ENCODE peak calls at places on chromosomes 4 and X, in four cellular contexts. H is GM12878, V is HepG2, W is K562. D is an unnamed sample.

GRCh38 chr4:143538979-143539669 is 25.6 kb downstream of the SMARCA5 start:
- DNase-seq in H (no peak), V (no peak), W (no peak), D (no peak)

GRCh38 chrX:155334486-155335316 is at the start of gene CLIC2:
- DNase-seq in H (no peak), V (no peak), W (peak), D (no peak)

GRCh38 chr4:163448541-163449203 is 24.9 kb downstream of the TKTL2 start:
- DNase-seq in H (no peak), V (no peak), W (no peak), D (no peak)

GRCh38 chr4:67909910-67910905 is 26.4 kb upstream of the TMPRSS11D start:
- DNase-seq in H (no peak), V (peak), W (no peak), D (peak)

GRCh38 chr4:151833174-151833573 is 72.4 kb upstream of the GATB start:
- DNase-seq in H (no peak), V (no peak), W (no peak), D (no peak)

GRCh38 chr4:184287697-184288255 is 70.1 kb upstream of the ENPP6 start:
- DNase-seq in H (no peak), V (peak), W (no peak), D (peak)

GRCh38 chrX:2351999-2352995 is 148.5 kb downstream of the DHRSX start:
- DNase-seq in H (no peak), V (no peak), W (peak), D (no peak)

GRCh38 chr4:59553063-59553738 is 1646.9 kb upstream of the ADGRL3 start:
- DNase-seq in H (peak), V (no peak), W (no peak), D (no peak)

GRCh38 chr4:54897590-54897989 is 227.8 kb downstream of the KDR start:
- DNase-seq in H (no peak), V (no peak), W (no peak), D (no peak)

GRCh38 chr4:80387390-80388283 is 52.1 kb downstream of the CFAP299 start:
- DNase-seq in H (no peak), V (no peak), W (no peak), D (no peak)

GRCh38 chr4:128810331-128810870 is 901 bp downstream of the JADE1 start:
- DNase-seq in H (no peak), V (peak), W (peak), D (no peak)

GRCh38 chr4:146247356-146247755 is 33.0 kb downstream of the REELD1 start:
- DNase-seq in H (no peak), V (no peak), W (no peak), D (no peak)

GRCh38 chr4:169922632-169923276 is 103.4 kb downstream of the MFAP3L start:
- DNase-seq in H (no peak), V (no peak), W (no peak), D (no peak)

GRCh38 chr4:76562851-76563803 is 128.1 kb downstream of the SHROOM3 start:
- DNase-seq in H (no peak), V (peak), W (no peak), D (no peak)

GRCh38 chrX:125205918-125206665 is 113.6 kb upstream of the TEX13C start:
- DNase-seq in H (no peak), V (no peak), W (no peak), D (peak)

GRCh38 chrX:79259073-79259689 is 108.0 kb downstream of the ITM2A start:
- DNase-seq in H (peak), V (no peak), W (no peak), D (no peak)

GRCh38 chr4:184163813-184164212 is 53.9 kb downstream of the ENPP6 start:
- DNase-seq in H (no peak), V (peak), W (peak), D (peak)

GRCh38 chrX:117568238-117568637 is 548.4 kb downstream of the KLHL13 start:
- DNase-seq in H (no peak), V (no peak), W (no peak), D (no peak)

GRCh38 chr4:24070117-24070516 is 180.3 kb upstream of the PPARGC1A start:
- DNase-seq in H (no peak), V (peak), W (no peak), D (no peak)

GRCh38 chrX:138946941-138947340 is 235.4 kb upstream of the FGF13 start:
- DNase-seq in H (no peak), V (no peak), W (no peak), D (no peak)

GRCh38 chr4:7067523-7068278 is at the start of gene GRPEL1:
- DNase-seq in H (peak), V (peak), W (peak), D (peak)

GRCh38 chr4:87069037-87069742 is 134.4 kb downstream of the AFF1 start:
- DNase-seq in H (no peak), V (no peak), W (no peak), D (no peak)

GRCh38 chr4:156734965-156735895 is 236.4 kb downstream of the PDGFC start:
- DNase-seq in H (no peak), V (no peak), W (no peak), D (no peak)

GRCh38 chr4:25943312-25943711 is 29.3 kb downstream of the SMIM20 start:
- DNase-seq in H (no peak), V (no peak), W (no peak), D (no peak)

GRCh38 chrX:119067023-119067739 is 5.6 kb upstream of the CT47C1 start:
- DNase-seq in H (no peak), V (peak), W (peak), D (peak)

GRCh38 chr4:99833766-99834165 is 17.1 kb downstream of the DAPP1 start:
- DNase-seq in H (no peak), V (no peak), W (no peak), D (no peak)

GRCh38 chr4:99832854-99833253 is 16.2 kb downstream of the DAPP1 start:
- DNase-seq in H (no peak), V (no peak), W (no peak), D (no peak)

GRCh38 chr4:99835942-99836341 is 19.3 kb downstream of the DAPP1 start:
- DNase-seq in H (no peak), V (no peak), W (no peak), D (no peak)

GRCh38 chr4:99834569-99834968 is 17.9 kb downstream of the DAPP1 start:
- DNase-seq in H (no peak), V (no peak), W (no peak), D (no peak)

DNA sequence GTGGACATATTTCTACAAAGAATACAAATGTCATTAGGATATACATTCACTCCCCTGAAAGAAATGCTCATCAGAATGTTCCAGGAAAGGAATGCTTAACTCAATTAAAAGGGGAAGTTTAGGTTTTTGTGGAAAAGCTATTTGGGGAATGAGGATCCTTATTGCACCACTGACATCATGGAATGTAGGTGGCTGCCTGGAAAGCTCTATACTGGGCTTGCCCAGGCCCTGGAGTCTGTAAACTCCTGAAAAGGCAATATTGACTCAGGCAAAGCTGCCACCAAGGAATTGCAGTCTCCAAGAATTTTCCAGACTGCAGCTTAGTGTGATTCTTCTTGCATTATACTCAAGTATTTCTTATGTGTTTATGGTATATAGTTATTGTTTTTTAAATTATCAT is 15.7 kb downstream of the DAPP1 start:
- DNase-seq in H (no peak), V (no peak), W (no peak), D (peak)
- TF ChIP-seq POLR2AphosphoS5 in H (no peak), V (no peak), W (no peak), D (no peak)

DNA sequence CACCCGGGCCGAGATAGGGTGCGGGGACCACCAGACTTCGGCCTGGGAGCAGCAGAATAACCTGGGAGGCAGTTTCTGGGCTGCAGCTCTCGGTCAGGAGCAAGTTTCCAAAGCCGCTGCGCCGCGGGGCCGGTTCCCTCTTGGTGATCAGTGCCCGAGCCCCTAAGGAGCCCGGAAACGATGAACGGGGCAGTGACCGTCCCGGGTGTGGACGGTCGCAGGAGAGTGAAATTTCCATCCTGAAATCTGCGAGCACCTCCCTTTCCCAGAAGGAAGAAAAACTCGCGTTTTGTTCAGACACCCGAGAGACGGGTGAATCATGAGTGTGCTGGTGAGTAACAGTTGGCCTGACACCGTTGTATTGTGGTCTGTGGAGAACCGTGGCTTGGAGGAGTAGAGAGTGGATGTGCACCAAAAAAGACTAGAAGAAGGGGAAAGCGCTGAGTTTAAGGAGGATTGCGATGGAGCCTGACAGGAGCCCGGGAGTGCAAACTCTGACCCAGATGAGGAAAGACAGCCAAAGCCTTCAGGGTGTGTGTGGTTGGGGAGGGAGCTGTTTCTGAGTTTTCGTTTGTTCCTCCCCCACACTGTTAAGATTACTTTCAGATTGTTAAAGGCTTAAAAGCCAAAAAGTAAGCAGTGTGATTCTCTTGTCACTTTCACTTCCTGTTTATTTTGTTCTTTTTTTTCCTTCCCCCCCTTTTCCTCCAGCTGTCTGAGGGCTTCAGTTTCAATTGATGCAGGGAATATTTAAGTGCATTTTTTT is 824 bp downstream of the MCUB start:
- DNase-seq in H (peak), V (no peak), W (peak), D (peak)
- TF ChIP-seq JUNB in H (no peak), V (no peak), W (no peak), D (no peak)

GRCh38 chrX:109508915-109509314 is 27.0 kb upstream of the GUCY2F start:
- DNase-seq in H (no peak), V (no peak), W (no peak), D (no peak)
- TF ChIP-seq POLR2AphosphoS5 in H (no peak), V (no peak), W (no peak), D (no peak)

GRCh38 chrX:93538575-93538974 is 134.8 kb downstream of the NAP1L3 start:
- DNase-seq in H (no peak), V (no peak), W (no peak), D (peak)
- TF ChIP-seq JUNB in H (no peak), V (no peak), W (no peak), D (no peak)

GRCh38 chr4:168836482-168836881 is 173.6 kb downstream of the CBR4 start:
- DNase-seq in H (no peak), V (no peak), W (no peak), D (no peak)
- TF ChIP-seq POLR2AphosphoS5 in H (no peak), V (no peak), W (no peak), D (no peak)

DNA sequence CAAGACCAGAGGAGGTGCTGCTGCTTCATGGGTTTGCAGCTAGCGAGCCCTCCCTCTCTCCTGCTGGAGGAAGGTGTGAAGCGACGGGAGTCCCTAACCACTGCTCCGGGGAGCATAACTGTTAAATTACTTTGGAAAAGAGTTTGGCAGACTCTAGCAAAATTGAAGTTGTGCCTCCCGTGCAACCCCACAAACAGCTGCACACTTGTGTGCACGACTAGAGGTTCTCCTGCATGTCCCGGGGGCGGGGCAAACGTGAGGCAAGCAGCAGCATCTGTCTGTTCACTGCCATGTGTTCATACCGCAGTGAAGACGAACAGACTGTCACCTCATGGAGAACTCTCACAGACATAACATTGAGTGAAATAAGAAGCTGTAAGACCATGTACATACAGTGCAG is 34.5 kb downstream of the TNIP2 start:
- DNase-seq in H (no peak), V (no peak), W (no peak), D (no peak)
- TF ChIP-seq JUNB in H (no peak), V (no peak), W (no peak), D (no peak)

GRCh38 chrX:19666950-19667349 is 151.6 kb upstream of the MAP3K15 start:
- DNase-seq in H (no peak), V (no peak), W (no peak), D (no peak)

GRCh38 chrX:19672211-19672814 is 157.0 kb upstream of the MAP3K15 start:
- DNase-seq in H (no peak), V (no peak), W (no peak), D (no peak)

GRCh38 chrX:19670854-19671620 is 155.7 kb upstream of the MAP3K15 start:
- DNase-seq in H (no peak), V (peak), W (no peak), D (peak)

GRCh38 chrX:19673334-19674040 is 158.2 kb upstream of the MAP3K15 start:
- DNase-seq in H (no peak), V (peak), W (no peak), D (no peak)

GRCh38 chrX:19670321-19670750 is 155.0 kb upstream of the MAP3K15 start:
- DNase-seq in H (no peak), V (peak), W (no peak), D (no peak)
- TF ChIP-seq POLR2AphosphoS5 in H (no peak), V (no peak), W (no peak), D (no peak)

D was measured in GM23338.